ENCODE peak calls at places on chromosomes 16 and 17, in five cellular contexts. V is hippocampal formation, Y is glomerular endothelial cell, G is colonic mucosa, W is heart right ventricle. Z is an unnamed sample.

GRCh38 chr17:16969931-16970906 is 1.7 kb downstream of the TNFRSF13B start:
- DNase-seq in V (no peak), W (no peak), Y (no peak), G (no peak), Z (no peak)

GRCh38 chr16:48433849-48434530 is 48.8 kb upstream of the SIAH1 start:
- DNase-seq in W (no peak), G (no peak), V (no peak), Y (no peak), Z (no peak)

GRCh38 chr16:11290102-11290893 is 9.2 kb upstream of the PRM1 start:
- DNase-seq in G (no peak), Y (no peak), V (no peak), W (no peak), Z (no peak)

GRCh38 chr17:45307290-45308015 is 9.4 kb downstream of the MAP3K14 start:
- DNase-seq in V (peak), G (no peak), Y (peak), W (no peak), Z (peak)

GRCh38 chr17:28227278-28228108 is 91.5 kb upstream of the TMEM97 start:
- DNase-seq in V (peak), W (peak), Y (no peak), G (peak), Z (no peak)

GRCh38 chr16:11296706-11297491 is 15.8 kb upstream of the PRM1 start:
- DNase-seq in G (no peak), V (no peak), Y (no peak), W (no peak), Z (no peak)

GRCh38 chr17:80990921-80991644 is 558 bp upstream of the CHMP6 start:
- DNase-seq in Y (no peak), W (no peak), V (no peak), G (peak), Z (no peak)

GRCh38 chr17:19646788-19647696 is 1.5 kb upstream of the ALDH3A2 start:
- DNase-seq in V (no peak), W (no peak), Y (no peak), G (peak), Z (no peak)

GRCh38 chr16:27083861-27084261 is 17.1 kb downstream of the C16orf82 start:
- DNase-seq in W (peak), V (no peak), Y (no peak), G (no peak), Z (no peak)

GRCh38 chr16:53734908-53735307 is 31.0 kb downstream of the FTO start:
- DNase-seq in V (no peak), G (no peak), W (no peak), Y (no peak), Z (no peak)

GRCh38 chr16:89700649-89701424 is 668 bp downstream of the SPATA2L start:
- DNase-seq in V (no peak), G (peak), W (no peak), Y (no peak), Z (no peak)

GRCh38 chr16:870856-871561 is 70.5 kb upstream of the GNG13 start:
- DNase-seq in W (peak), G (no peak), V (no peak), Y (no peak), Z (no peak)

GRCh38 chr17:42023524-42024349 is 3.8 kb downstream of the NKIRAS2 start:
- DNase-seq in V (no peak), W (peak), G (peak), Y (no peak), Z (no peak)

GRCh38 chr16:89173629-89173921 is 2.0 kb downstream of the CDH15 start:
- DNase-seq in W (no peak), Y (no peak), V (no peak), G (no peak), Z (no peak)

GRCh38 chr17:78969865-78970264 is 9.9 kb downstream of the LGALS3BP start:
- DNase-seq in V (no peak), G (no peak), W (no peak), Y (no peak), Z (no peak)

GRCh38 chr16:28494141-28494851 is at the start of gene APOBR:
- DNase-seq in Y (no peak), V (peak), W (no peak), G (peak), Z (no peak)

GRCh38 chr16:31877876-31878642 is 4.5 kb downstream of the ZNF267 start:
- DNase-seq in Y (no peak), W (no peak), V (no peak), G (no peak), Z (no peak)

GRCh38 chr16:66650707-66651473 is 45.7 kb downstream of the CMTM4 start:
- DNase-seq in G (peak), V (peak), Y (peak), W (peak), Z (peak)

GRCh38 chr17:4998027-4998665 is 396 bp downstream of the KIF1C start:
- DNase-seq in Y (no peak), V (no peak), G (peak), W (peak), Z (no peak)

GRCh38 chr17:39700148-39700987 is 504 bp downstream of the ERBB2 start:
- DNase-seq in V (no peak), W (no peak), Y (no peak), G (no peak), Z (no peak)

GRCh38 chr16:35431829-35432663 is 1972.6 kb downstream of the TP53TG3F start:
- DNase-seq in Y (no peak), G (no peak), W (no peak), V (no peak), Z (no peak)

GRCh38 chr17:44829558-44830358 is at the start of gene GJC1:
- DNase-seq in G (no peak), W (peak), Y (no peak), V (no peak), Z (no peak)

GRCh38 chr17:50421308-50422031 is 4.5 kb upstream of the ACSF2 start:
- DNase-seq in G (no peak), V (no peak), W (no peak), Y (no peak), Z (no peak)

GRCh38 chr17:9150407-9151090 is 129.2 kb downstream of the NTN1 start:
- DNase-seq in G (no peak), W (no peak), Y (no peak), V (no peak), Z (no peak)

GRCh38 chr16:85173077-85173980 is 61.1 kb upstream of the CIBAR2 start:
- DNase-seq in Y (no peak), G (no peak), V (no peak), W (no peak), Z (peak)

GRCh38 chr16:65015577-65015976 is 106.3 kb downstream of the CDH11 start:
- DNase-seq in Y (no peak), V (no peak), G (no peak), W (no peak), Z (no peak)

GRCh38 chr16:4859900-4860255 is 12.6 kb downstream of the UBN1 start:
- DNase-seq in Y (no peak), W (no peak), G (no peak), V (no peak), Z (peak)

GRCh38 chr16:69711115-69711740 is 15.1 kb downstream of the NQO1 start:
- DNase-seq in G (peak), V (no peak), W (no peak), Y (no peak), Z (no peak)

GRCh38 chr16:76583466-76583865 is 306.3 kb downstream of the CNTNAP4 start:
- DNase-seq in G (no peak), Y (no peak), W (peak), V (peak), Z (no peak)

GRCh38 chr16:65904361-65904760 is 462.1 kb upstream of the CDH5 start:
- DNase-seq in W (no peak), V (no peak), Y (no peak), G (no peak), Z (no peak)

Z was measured in pulmonary artery endothelial cell.